ENCODE peak calls at places on chromosomes 6 and 20, in five cellular contexts. V, F, Q, T and G are unnamed samples.

GRCh38 chr6:21332077-21332476 is 261.5 kb upstream of the SOX4 start:
- DNase-seq in V (no peak), F (no peak), Q (no peak), T (no peak), G (no peak)

GRCh38 chr20:44728835-44729342 is 13.7 kb downstream of the CCN5 start:
- DNase-seq in V (no peak), F (no peak), Q (peak; percentile 68), T (no peak), G (peak; percentile 79)

GRCh38 chr6:137020771-137021170 is 24.0 kb downstream of the IL20RA start:
- DNase-seq in V (no peak), F (no peak), Q (no peak), T (no peak), G (no peak)

GRCh38 chr6:168417660-168418059 is 23.3 kb upstream of the SMOC2 start:
- DNase-seq in V (no peak), F (no peak), Q (no peak), T (no peak), G (no peak)

GRCh38 chr6:168136001-168136400 is 57.0 kb upstream of the FRMD1 start:
- DNase-seq in V (no peak), F (peak; percentile 8), Q (no peak), T (no peak), G (no peak)

GRCh38 chr6:119318730-119319129 is 30.8 kb downstream of the MAN1A1 start:
- DNase-seq in V (no peak), F (no peak), Q (no peak), T (no peak), G (no peak)

GRCh38 chr6:130985115-130985514 is 77.9 kb downstream of the EPB41L2 start:
- DNase-seq in V (no peak), F (no peak), Q (no peak), T (no peak), G (no peak)

GRCh38 chr20:46040902-46041535 is 12.0 kb downstream of the SLC12A5 start:
- DNase-seq in V (no peak), F (peak; percentile 66), Q (peak; percentile 26), T (peak; percentile 49), G (peak; percentile 55)

GRCh38 chr6:133055527-133055966 is 185.6 kb upstream of the EYA4 start:
- DNase-seq in V (no peak), F (no peak), Q (no peak), T (no peak), G (no peak)